ENCODE peak calls at places on chromosomes 11 and 22, in four cellular contexts. C, V, K and W are unnamed samples.

GRCh38 chr11:134516529-134516928 is 104.5 kb upstream of the B3GAT1 start:
- DNase-seq in C (no peak), V (no peak), K (no peak), W (no peak)

GRCh38 chr22:42064629-42065028 is 6.0 kb downstream of the NAGA start:
- DNase-seq in C (no peak), V (no peak), K (no peak), W (no peak)

GRCh38 chr11:6438979-6439571 is 1.7 kb downstream of the HPX start:
- DNase-seq in C (peak), V (peak), K (peak), W (peak)

GRCh38 chr11:35549787-35550186 is 24.4 kb upstream of the PAMR1 start:
- DNase-seq in C (peak), V (peak), K (peak), W (peak)

GRCh38 chr11:12377106-12377823 is at the start of gene PARVA:
- DNase-seq in C (peak), V (peak), K (peak), W (no peak)

GRCh38 chr22:31077681-31078080 is 3.4 kb upstream of the SMTN start:
- DNase-seq in C (no peak), V (no peak), K (no peak), W (no peak)

GRCh38 chr11:35260342-35260985 is 121.5 kb downstream of the CD44 start:
- DNase-seq in C (peak), V (peak), K (peak), W (peak)

GRCh38 chr11:12089473-12089872 is 20.9 kb upstream of the MICAL2 start:
- DNase-seq in C (no peak), V (no peak), K (peak), W (no peak)

GRCh38 chr11:66281001-66281400 is 3.0 kb downstream of the CNIH2 start:
- DNase-seq in C (no peak), V (no peak), K (no peak), W (no peak)

GRCh38 chr22:21933899-21934298 is 18.7 kb downstream of the PPM1F start:
- DNase-seq in C (no peak), V (no peak), K (no peak), W (no peak)

GRCh38 chr22:44396021-44396726 is 83.4 kb upstream of the SHISAL1 start:
- DNase-seq in C (no peak), V (no peak), K (no peak), W (no peak)

GRCh38 chr11:129258205-129258604 is 66.1 kb upstream of the ARHGAP32 start:
- DNase-seq in C (no peak), V (no peak), K (no peak), W (no peak)

GRCh38 chr11:32005786-32006406 is 85.0 kb upstream of the RCN1 start:
- DNase-seq in C (no peak), V (peak), K (peak), W (no peak)

GRCh38 chr11:10325398-10326079 is 20.7 kb downstream of the ADM start:
- DNase-seq in C (peak), V (no peak), K (no peak), W (peak)

GRCh38 chr11:66840317-66841091 is 2.7 kb upstream of the RCE1 start:
- DNase-seq in C (no peak), V (no peak), K (no peak), W (no peak)

GRCh38 chr22:32880906-32881596 is 79.5 kb downstream of the TIMP3 start:
- DNase-seq in C (peak), V (no peak), K (no peak), W (peak)

GRCh38 chr11:120832609-120833221 is 191.2 kb upstream of the TBCEL start:
- DNase-seq in C (no peak), V (no peak), K (no peak), W (no peak)

GRCh38 chr22:36163497-36163896 is 2.9 kb upstream of the APOL3 start:
- DNase-seq in C (no peak), V (no peak), K (no peak), W (no peak)
- H3K4me3 ChIP-seq in C (no peak), V (no peak), K (no peak), W (no peak)

DNA sequence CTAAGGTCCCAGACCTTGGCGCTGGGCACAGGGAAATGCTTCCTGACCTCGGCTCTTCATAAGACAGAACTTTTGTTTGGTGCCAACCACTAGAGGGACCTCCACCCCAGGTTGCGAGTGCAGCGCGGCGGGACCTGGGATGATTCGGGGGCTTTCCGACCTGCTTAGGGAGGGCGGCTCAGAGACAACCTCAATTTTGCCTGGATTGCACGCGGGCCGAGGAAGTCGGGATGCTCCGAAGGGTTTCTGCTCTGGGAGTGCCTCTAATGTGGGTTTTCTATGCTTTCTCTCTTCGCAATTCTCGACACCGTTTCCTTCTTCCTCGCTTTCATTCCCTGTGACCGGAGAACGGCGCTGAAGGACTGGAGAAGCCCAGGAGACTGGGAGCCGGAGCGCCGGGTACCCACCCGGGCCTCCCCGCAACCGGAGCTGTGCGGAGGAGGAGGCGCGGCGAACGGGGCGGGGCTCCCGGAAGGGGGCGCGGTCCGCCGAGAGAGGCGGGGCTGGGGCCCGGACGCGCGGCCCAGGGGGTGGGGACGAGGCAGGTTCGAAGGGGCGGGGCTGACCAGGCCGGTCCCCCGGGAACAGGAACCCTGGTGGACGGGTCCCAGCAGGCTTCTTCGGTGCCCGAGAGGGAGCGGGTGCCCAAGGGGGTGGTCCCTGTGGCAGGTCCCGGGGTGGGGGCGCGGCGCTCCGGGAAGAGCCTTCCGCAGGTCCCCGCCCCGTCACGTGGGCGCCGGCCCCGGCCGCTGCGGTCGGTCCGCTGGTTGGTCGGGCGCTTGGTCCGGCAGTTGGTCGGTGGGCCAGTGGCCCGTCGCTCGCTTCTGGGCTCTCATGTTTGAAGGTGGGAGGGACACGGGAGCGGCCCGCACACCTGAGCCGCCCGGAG is at the start of gene PPFIBP2:
- DNase-seq in C (peak), V (peak), K (peak), W (no peak)
- H3K4me3 ChIP-seq in C (peak), V (peak), K (peak), W (peak)

GRCh38 chr11:46332568-46333128 is 14.6 kb upstream of the DGKZ start:
- DNase-seq in C (no peak), V (no peak), K (no peak), W (no peak)
- H3K4me3 ChIP-seq in C (peak), V (peak), K (peak), W (peak)

GRCh38 chr11:1757861-1758610 is 5.7 kb downstream of the CTSD start:
- DNase-seq in C (no peak), V (no peak), K (no peak), W (no peak)
- H3K4me3 ChIP-seq in C (no peak), V (no peak), K (no peak), W (no peak)

GRCh38 chr11:118620529-118621070 is 13.2 kb downstream of the PHLDB1 start:
- DNase-seq in C (peak), V (no peak), K (no peak), W (no peak)
- H3K4me3 ChIP-seq in C (peak), V (peak), K (peak), W (peak)

GRCh38 chr11:75214843-75215242 is 25.7 kb upstream of the TPBGL start:
- DNase-seq in C (no peak), V (no peak), K (no peak), W (no peak)
- H3K4me3 ChIP-seq in C (no peak), V (no peak), K (no peak), W (no peak)